ENCODE peak calls at places on chromosomes 4 and X, in six cellular contexts. T is nucleus accumbens; A is effector memory CD8-positive, alpha-beta T cell; O is Caki2; L is Right ventricle myocardium superior; S is germinal center. H is an unnamed sample.

GRCh38 chr4:124806403-124806802 is 93.9 kb upstream of the ANKRD50 start:
- DNase-seq in S (no peak), O (peak), L (no peak), A (no peak), T (no peak), H (no peak)

GRCh38 chr4:7059673-7060072 is 8.2 kb downstream of the GRPEL1 start:
- DNase-seq in A (no peak), L (no peak), O (no peak), T (no peak), S (no peak), H (no peak)

GRCh38 chr4:158384407-158384806 is 137.3 kb upstream of the RXFP1 start:
- DNase-seq in S (no peak), A (no peak), L (no peak), T (no peak), O (no peak), H (no peak)

GRCh38 chr4:122691988-122692387 is 40.5 kb upstream of the BBS12 start:
- DNase-seq in T (no peak), O (no peak), S (no peak), L (no peak), A (no peak), H (no peak)

GRCh38 chr4:7549866-7550265 is 115.1 kb upstream of the PSAPL1 start:
- DNase-seq in A (no peak), S (no peak), L (no peak), O (no peak), T (no peak), H (no peak)

GRCh38 chr4:39642885-39643550 is 4.4 kb upstream of the SMIM14 start:
- DNase-seq in O (no peak), S (no peak), L (no peak), T (no peak), A (no peak), H (no peak)

GRCh38 chrX:46298821-46299220 is 246.4 kb downstream of the ZNF674 start:
- DNase-seq in L (no peak), A (no peak), T (no peak), S (no peak), O (no peak), H (no peak)

GRCh38 chrX:134679226-134679625 is 21.0 kb upstream of the PLAC1 start:
- DNase-seq in O (no peak), L (no peak), T (no peak), S (no peak), A (no peak), H (no peak)

GRCh38 chrX:48938721-48939416 is 18.5 kb downstream of the OTUD5 start:
- DNase-seq in S (peak), T (no peak), A (peak), O (no peak), L (no peak), H (no peak)

GRCh38 chr4:24912252-24913098 is at the start of gene CCDC149:
- DNase-seq in A (no peak), T (peak), L (peak), S (peak), O (peak), H (no peak)

GRCh38 chr4:119683518-119683917 is 54.9 kb upstream of the PDE5A start:
- DNase-seq in A (no peak), L (no peak), O (peak), T (no peak), S (no peak), H (no peak)

GRCh38 chr4:55545681-55546632 is 752 bp downstream of the CLOCK start:
- DNase-seq in S (peak), A (peak), L (peak), O (peak), T (peak), H (peak)

GRCh38 chrX:1453390-1453783 is 678 bp upstream of the ASMTL start:
- DNase-seq in S (no peak), T (no peak), O (no peak), A (peak), L (no peak), H (no peak)

GRCh38 chr4:153467154-153467896 is 1.2 kb downstream of the TMEM131L start:
- DNase-seq in L (peak), S (peak), T (peak), A (peak), O (peak), H (peak)

H was measured in HEK293T.